ENCODE peak calls at places on chromosomes 13 and 19, in four cellular contexts. T is HCT116, S is H1, Z is K562. L is an unnamed sample.

GRCh38 chr19:2967972-2968371 is 9.4 kb upstream of the TLE6 start:
- DNase-seq in T (no peak), Z (no peak), S (no peak), L (no peak)

GRCh38 chr19:18304496-18305312 is 18.2 kb downstream of the LSM4 start:
- DNase-seq in T (no peak), Z (peak), S (no peak), L (no peak)

GRCh38 chr19:21430674-21431073 is 33.7 kb downstream of the ZNF493 start:
- DNase-seq in Z (no peak), S (no peak), T (no peak), L (peak)

GRCh38 chr13:110212529-110212928 is 94.4 kb downstream of the COL4A1 start:
- DNase-seq in T (no peak), Z (no peak), S (no peak), L (no peak)

GRCh38 chr19:32104465-32105235 is 240.8 kb upstream of the ZNF507 start:
- DNase-seq in Z (peak), T (no peak), S (peak), L (no peak)

GRCh38 chr19:50242586-50242985 is 39.2 kb downstream of the MYH14 start:
- DNase-seq in S (no peak), Z (no peak), T (no peak), L (no peak)

GRCh38 chr19:16573296-16573695 is 1.1 kb upstream of the SLC35E1 start:
- DNase-seq in Z (no peak), T (no peak), S (no peak), L (no peak)

GRCh38 chr13:91058066-91058465 is 289.4 kb upstream of the MIR17HG start:
- DNase-seq in T (no peak), Z (no peak), S (no peak), L (peak)

GRCh38 chr13:38979891-38980627 is 10.6 kb downstream of the STOML3 start:
- DNase-seq in Z (no peak), S (no peak), T (no peak), L (no peak)

DNA sequence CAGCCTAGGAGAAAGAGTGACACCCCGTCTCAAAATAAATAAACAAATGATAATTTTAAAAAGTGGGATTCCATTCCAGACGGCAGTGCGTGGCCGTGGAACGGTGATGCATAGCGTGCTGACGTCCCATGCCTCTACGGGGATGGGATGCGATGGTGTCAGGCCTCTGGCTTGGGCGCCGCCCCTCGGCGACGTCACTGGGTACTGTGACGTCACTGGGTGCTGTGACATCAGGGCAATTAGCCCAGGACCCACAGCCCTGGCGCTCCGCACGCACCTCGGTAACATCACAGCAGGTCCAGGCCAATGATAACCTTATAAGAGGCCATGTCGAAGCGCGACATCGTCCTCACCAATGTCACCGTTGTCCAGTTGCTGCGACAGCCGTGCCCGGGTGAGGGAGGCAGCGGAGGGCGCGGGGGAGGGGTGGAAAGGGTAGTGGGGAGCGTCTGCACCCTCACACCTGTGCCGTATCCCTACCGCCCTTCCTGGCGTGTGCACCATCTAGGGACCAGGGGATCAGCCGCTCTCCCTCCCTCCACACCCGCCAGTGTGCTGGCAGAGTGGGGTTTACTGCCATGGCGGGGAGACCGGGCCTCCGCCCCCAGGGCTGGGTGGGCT is at the start of gene GAPDHS:
- DNase-seq in S (peak), Z (peak), T (no peak), L (no peak)
- TF ChIP-seq JUND in S (no peak), Z (no peak), T (no peak), L (no peak)

GRCh38 chr13:51912091-51912490 is 50.3 kb downstream of the CCDC70 start:
- DNase-seq in S (no peak), Z (no peak), T (no peak), L (peak)

GRCh38 chr13:51912511-51913225 is 50.9 kb downstream of the CCDC70 start:
- DNase-seq in Z (no peak), T (no peak), S (no peak), L (no peak)

GRCh38 chr13:51914137-51914493 is 52.3 kb downstream of the CCDC70 start:
- DNase-seq in Z (no peak), T (no peak), S (no peak), L (no peak)

GRCh38 chr13:51916419-51916818 is 54.6 kb downstream of the CCDC70 start:
- DNase-seq in S (no peak), T (no peak), Z (no peak), L (no peak)

DNA sequence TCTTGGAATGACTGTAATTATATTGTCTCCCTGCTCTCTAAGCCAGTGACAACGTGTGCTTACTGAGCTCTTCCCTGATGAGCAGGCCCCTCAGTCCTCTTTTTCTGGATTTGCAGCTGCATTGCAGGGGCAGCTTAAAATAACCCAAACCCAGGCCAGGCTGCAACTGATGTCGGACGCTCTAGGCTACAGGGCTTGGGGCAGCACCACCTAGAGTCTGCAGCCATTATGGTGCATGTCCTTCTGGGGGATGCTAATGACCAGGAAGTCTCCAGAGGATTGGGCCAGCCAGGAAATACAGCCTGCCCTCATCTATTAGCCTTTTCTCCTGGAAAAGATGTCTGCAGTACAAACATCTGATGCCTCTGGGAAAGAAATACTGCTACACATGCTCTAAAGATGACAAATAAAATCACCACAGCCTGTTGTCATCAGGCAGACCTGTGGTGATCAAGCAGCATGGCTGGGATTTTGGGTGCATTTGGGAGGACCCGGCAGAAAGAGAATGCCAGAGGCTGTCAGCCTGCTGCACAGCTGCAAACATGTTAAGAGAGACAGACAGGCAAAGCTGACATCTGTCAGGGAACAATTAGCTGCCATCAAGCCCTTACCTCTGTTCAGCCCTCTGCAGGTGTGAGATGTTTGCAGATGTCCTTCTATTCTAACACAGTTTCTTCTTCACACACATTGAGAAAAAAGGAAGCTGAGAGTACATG is 51.8 kb downstream of the CCDC70 start:
- DNase-seq in Z (no peak), S (no peak), T (no peak), L (no peak)
- TF ChIP-seq JUND in Z (no peak), S (no peak), T (no peak), L (no peak)

DNA sequence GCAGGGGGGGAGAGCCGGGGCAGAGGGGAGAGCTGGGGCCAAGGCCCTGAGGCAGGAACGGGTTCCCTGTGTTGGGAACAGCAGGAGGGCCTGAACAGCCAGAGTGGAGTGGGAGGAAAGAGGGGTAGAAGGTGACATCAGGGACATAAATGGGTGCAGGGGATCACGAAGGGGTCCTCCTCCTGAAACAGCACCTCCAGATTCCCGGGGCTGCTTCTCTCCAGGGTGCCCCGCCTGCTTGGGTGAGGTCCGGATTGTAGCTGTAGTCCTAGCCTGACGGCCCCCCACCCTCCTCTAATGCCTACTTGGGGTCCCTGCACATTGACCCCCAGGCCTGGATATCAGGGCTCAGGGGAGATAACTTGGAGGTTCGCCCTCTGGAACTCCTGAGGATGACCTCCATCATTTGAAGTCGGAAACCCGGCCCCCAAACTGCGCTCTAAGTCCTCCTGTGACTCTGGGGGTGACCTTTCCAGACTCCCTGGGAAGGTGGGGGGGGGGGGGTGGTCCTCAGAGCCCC is 473 bp upstream of the SCN1B start:
- DNase-seq in T (no peak), S (peak), Z (no peak), L (no peak)
- TF ChIP-seq JUND in T (no peak), S (no peak), Z (no peak), L (no peak)

GRCh38 chr19:54660967-54661366 is 1.8 kb upstream of the LILRB4 start:
- DNase-seq in S (no peak), Z (no peak), T (no peak), L (no peak)
- TF ChIP-seq JUND in S (no peak), Z (no peak), T (no peak), L (no peak)

L was measured in T47D.